ENCODE peak calls at places on chromosome 4, in ten cellular contexts. One of them, this sample, is unnamed.

GRCh38 chr4:36000941-36001557 is 243.3 kb downstream of the ARAP2 start:
- DNase-seq in HFFc6: no peak
- DNase-seq in fibroblast of mammary gland: no peak
- DNase-seq in tibial artery: no peak
- DNase-seq in uterus: no peak
- DNase-seq in AG09319: no peak
- DNase-seq in sigmoid colon: no peak
- DNase-seq in CD4-positive, alpha-beta T cell: no peak
- DNase-seq in CD8-positive, alpha-beta T cell: no peak
- DNase-seq in nephron progenitor cell: no peak
- DNase-seq in this sample: no peak

GRCh38 chr4:27720010-27720766 is 859.5 kb downstream of the STIM2 start:
- DNase-seq in HFFc6: no peak
- DNase-seq in AG09319: no peak
- DNase-seq in CD8-positive, alpha-beta T cell: no peak
- DNase-seq in nephron progenitor cell: no peak
- DNase-seq in CD4-positive, alpha-beta T cell: no peak
- DNase-seq in fibroblast of mammary gland: no peak
- DNase-seq in uterus: no peak
- DNase-seq in sigmoid colon: no peak
- DNase-seq in tibial artery: no peak
- DNase-seq in this sample: no peak

GRCh38 chr4:146510942-146511341 is 10.8 kb downstream of the SLC10A7 start:
- DNase-seq in tibial artery: no peak
- DNase-seq in AG09319: no peak
- DNase-seq in sigmoid colon: no peak
- DNase-seq in nephron progenitor cell: no peak
- DNase-seq in uterus: no peak
- DNase-seq in fibroblast of mammary gland: no peak
- DNase-seq in CD8-positive, alpha-beta T cell: no peak
- DNase-seq in CD4-positive, alpha-beta T cell: no peak
- DNase-seq in HFFc6: no peak
- DNase-seq in this sample: no peak

GRCh38 chr4:124803026-124803425 is 90.5 kb upstream of the ANKRD50 start:
- DNase-seq in tibial artery: no peak
- DNase-seq in AG09319: no peak
- DNase-seq in CD8-positive, alpha-beta T cell: no peak
- DNase-seq in CD4-positive, alpha-beta T cell: no peak
- DNase-seq in fibroblast of mammary gland: no peak
- DNase-seq in nephron progenitor cell: no peak
- DNase-seq in uterus: no peak
- DNase-seq in HFFc6: no peak
- DNase-seq in sigmoid colon: no peak
- DNase-seq in this sample: no peak

GRCh38 chr4:85955614-85956295 is 404.1 kb downstream of the MAPK10 start:
- DNase-seq in CD8-positive, alpha-beta T cell: no peak
- DNase-seq in HFFc6: peak
- DNase-seq in CD4-positive, alpha-beta T cell: no peak
- DNase-seq in tibial artery: no peak
- DNase-seq in nephron progenitor cell: no peak
- DNase-seq in uterus: no peak
- DNase-seq in sigmoid colon: no peak
- DNase-seq in AG09319: no peak
- DNase-seq in fibroblast of mammary gland: no peak
- DNase-seq in this sample: no peak

GRCh38 chr4:178633263-178633662 is 1191.0 kb upstream of the AGA start:
- DNase-seq in nephron progenitor cell: no peak
- DNase-seq in AG09319: no peak
- DNase-seq in sigmoid colon: no peak
- DNase-seq in uterus: no peak
- DNase-seq in CD4-positive, alpha-beta T cell: no peak
- DNase-seq in CD8-positive, alpha-beta T cell: no peak
- DNase-seq in HFFc6: no peak
- DNase-seq in fibroblast of mammary gland: no peak
- DNase-seq in tibial artery: no peak
- DNase-seq in this sample: no peak

GRCh38 chr4:25013756-25014737 is 16.7 kb downstream of the LGI2 start:
- DNase-seq in nephron progenitor cell: peak
- DNase-seq in CD4-positive, alpha-beta T cell: no peak
- DNase-seq in uterus: peak
- DNase-seq in AG09319: no peak
- DNase-seq in fibroblast of mammary gland: peak
- DNase-seq in HFFc6: no peak
- DNase-seq in tibial artery: no peak
- DNase-seq in sigmoid colon: no peak
- DNase-seq in CD8-positive, alpha-beta T cell: no peak
- DNase-seq in this sample: no peak

GRCh38 chr4:153661215-153661822 is 22.8 kb upstream of the TLR2 start:
- DNase-seq in AG09319: no peak
- DNase-seq in uterus: no peak
- DNase-seq in CD4-positive, alpha-beta T cell: no peak
- DNase-seq in sigmoid colon: no peak
- DNase-seq in CD8-positive, alpha-beta T cell: no peak
- DNase-seq in HFFc6: no peak
- DNase-seq in fibroblast of mammary gland: peak
- DNase-seq in tibial artery: no peak
- DNase-seq in nephron progenitor cell: no peak
- DNase-seq in this sample: no peak

GRCh38 chr4:108396900-108397299 is 223.5 kb upstream of the RPL34 start:
- DNase-seq in uterus: no peak
- DNase-seq in nephron progenitor cell: no peak
- DNase-seq in AG09319: no peak
- DNase-seq in sigmoid colon: no peak
- DNase-seq in CD8-positive, alpha-beta T cell: no peak
- DNase-seq in HFFc6: no peak
- DNase-seq in CD4-positive, alpha-beta T cell: no peak
- DNase-seq in tibial artery: no peak
- DNase-seq in fibroblast of mammary gland: no peak
- DNase-seq in this sample: no peak

GRCh38 chr4:102868153-102868781 is 525 bp upstream of the CISD2 start:
- DNase-seq in uterus: peak
- DNase-seq in tibial artery: peak
- DNase-seq in sigmoid colon: peak
- DNase-seq in HFFc6: no peak
- DNase-seq in CD4-positive, alpha-beta T cell: no peak
- DNase-seq in CD8-positive, alpha-beta T cell: peak
- DNase-seq in nephron progenitor cell: peak
- DNase-seq in fibroblast of mammary gland: no peak
- DNase-seq in AG09319: no peak
- DNase-seq in this sample: peak

GRCh38 chr4:73690051-73690744 is 50.2 kb upstream of the CXCL8 start:
- DNase-seq in AG09319: no peak
- DNase-seq in CD4-positive, alpha-beta T cell: no peak
- DNase-seq in HFFc6: peak
- DNase-seq in fibroblast of mammary gland: peak
- DNase-seq in CD8-positive, alpha-beta T cell: no peak
- DNase-seq in nephron progenitor cell: no peak
- DNase-seq in sigmoid colon: no peak
- DNase-seq in uterus: no peak
- DNase-seq in tibial artery: no peak
- DNase-seq in this sample: no peak

GRCh38 chr4:184383497-184384055 is 90.8 kb downstream of the IRF2 start:
- DNase-seq in tibial artery: peak
- DNase-seq in HFFc6: peak
- DNase-seq in nephron progenitor cell: no peak
- DNase-seq in fibroblast of mammary gland: peak
- DNase-seq in CD8-positive, alpha-beta T cell: no peak
- DNase-seq in CD4-positive, alpha-beta T cell: no peak
- DNase-seq in uterus: peak
- DNase-seq in sigmoid colon: peak
- DNase-seq in AG09319: peak
- DNase-seq in this sample: peak

GRCh38 chr4:100826067-100826466 is 308.2 kb upstream of the EMCN start:
- DNase-seq in fibroblast of mammary gland: no peak
- DNase-seq in tibial artery: no peak
- DNase-seq in sigmoid colon: no peak
- DNase-seq in CD8-positive, alpha-beta T cell: no peak
- DNase-seq in CD4-positive, alpha-beta T cell: no peak
- DNase-seq in nephron progenitor cell: no peak
- DNase-seq in uterus: no peak
- DNase-seq in AG09319: no peak
- DNase-seq in HFFc6: no peak
- DNase-seq in this sample: no peak

GRCh38 chr4:152352645-152353116 is 183.2 kb downstream of the FBXW7 start:
- DNase-seq in CD8-positive, alpha-beta T cell: peak
- DNase-seq in tibial artery: peak
- DNase-seq in sigmoid colon: peak
- DNase-seq in nephron progenitor cell: peak
- DNase-seq in uterus: peak
- DNase-seq in AG09319: peak
- DNase-seq in CD4-positive, alpha-beta T cell: no peak
- DNase-seq in fibroblast of mammary gland: peak
- DNase-seq in HFFc6: peak
- DNase-seq in this sample: no peak

GRCh38 chr4:180160195-180160985 is 2082.8 kb upstream of the TENM3 start:
- DNase-seq in CD4-positive, alpha-beta T cell: no peak
- DNase-seq in nephron progenitor cell: no peak
- DNase-seq in fibroblast of mammary gland: no peak
- DNase-seq in CD8-positive, alpha-beta T cell: no peak
- DNase-seq in uterus: no peak
- DNase-seq in tibial artery: no peak
- DNase-seq in HFFc6: no peak
- DNase-seq in sigmoid colon: no peak
- DNase-seq in AG09319: no peak
- DNase-seq in this sample: no peak

GRCh38 chr4:169010125-169011023 is at the start of gene CBR4:
- DNase-seq in AG09319: peak
- DNase-seq in CD4-positive, alpha-beta T cell: peak
- DNase-seq in sigmoid colon: peak
- DNase-seq in CD8-positive, alpha-beta T cell: peak
- DNase-seq in nephron progenitor cell: peak
- DNase-seq in tibial artery: peak
- DNase-seq in fibroblast of mammary gland: peak
- DNase-seq in uterus: peak
- DNase-seq in HFFc6: peak
- DNase-seq in this sample: peak
- TF ChIP-seq CTCF in AG09319: peak
- TF ChIP-seq CTCF in CD4-positive, alpha-beta T cell: peak
- TF ChIP-seq CTCF in sigmoid colon: peak
- TF ChIP-seq CTCF in CD8-positive, alpha-beta T cell: peak
- TF ChIP-seq CTCF in nephron progenitor cell: peak
- TF ChIP-seq CTCF in tibial artery: peak
- TF ChIP-seq CTCF in fibroblast of mammary gland: peak
- TF ChIP-seq CTCF in uterus: no peak
- TF ChIP-seq CTCF in HFFc6: peak
- TF ChIP-seq CTCF in this sample: no peak

DNA sequence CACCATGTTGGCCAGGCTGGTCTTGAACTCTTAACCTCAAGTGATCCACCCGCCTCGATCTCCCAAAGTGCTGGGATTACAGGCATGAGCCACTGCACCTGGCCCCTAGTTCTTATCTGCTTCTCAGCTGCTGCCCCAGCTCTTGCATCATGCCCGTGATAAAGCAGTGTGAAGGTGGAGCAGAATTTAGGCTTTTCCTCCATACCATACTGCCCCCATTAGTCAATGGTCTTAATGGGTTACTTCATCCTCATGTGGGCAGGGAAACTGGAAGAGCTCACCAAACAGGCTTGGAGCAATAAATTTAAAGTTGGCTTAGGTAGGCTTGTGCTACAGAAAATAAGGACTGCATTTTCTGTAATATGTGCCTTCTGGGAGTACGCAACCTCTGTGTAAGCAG is 636.9 kb upstream of the BOD1L1 start:
- DNase-seq in sigmoid colon: no peak
- DNase-seq in CD4-positive, alpha-beta T cell: no peak
- DNase-seq in tibial artery: no peak
- DNase-seq in uterus: no peak
- DNase-seq in fibroblast of mammary gland: peak
- DNase-seq in nephron progenitor cell: no peak
- DNase-seq in HFFc6: no peak
- DNase-seq in AG09319: no peak
- DNase-seq in CD8-positive, alpha-beta T cell: no peak
- DNase-seq in this sample: peak
- TF ChIP-seq CTCF in sigmoid colon: no peak
- TF ChIP-seq CTCF in CD4-positive, alpha-beta T cell: no peak
- TF ChIP-seq CTCF in tibial artery: no peak
- TF ChIP-seq CTCF in uterus: no peak
- TF ChIP-seq CTCF in fibroblast of mammary gland: no peak
- TF ChIP-seq CTCF in nephron progenitor cell: no peak
- TF ChIP-seq CTCF in HFFc6: no peak
- TF ChIP-seq CTCF in AG09319: no peak
- TF ChIP-seq CTCF in CD8-positive, alpha-beta T cell: no peak
- TF ChIP-seq CTCF in this sample: no peak

GRCh38 chr4:15778191-15778741 is at the start of gene CD38:
- DNase-seq in HFFc6: no peak
- DNase-seq in AG09319: no peak
- DNase-seq in CD8-positive, alpha-beta T cell: peak
- DNase-seq in uterus: no peak
- DNase-seq in tibial artery: peak
- DNase-seq in CD4-positive, alpha-beta T cell: no peak
- DNase-seq in nephron progenitor cell: peak
- DNase-seq in sigmoid colon: peak
- DNase-seq in fibroblast of mammary gland: no peak
- DNase-seq in this sample: peak

GRCh38 chr4:15778742-15779231 is 659 bp downstream of the CD38 start:
- DNase-seq in sigmoid colon: peak
- DNase-seq in CD4-positive, alpha-beta T cell: no peak
- DNase-seq in AG09319: no peak
- DNase-seq in HFFc6: no peak
- DNase-seq in CD8-positive, alpha-beta T cell: peak
- DNase-seq in nephron progenitor cell: peak
- DNase-seq in tibial artery: no peak
- DNase-seq in uterus: no peak
- DNase-seq in fibroblast of mammary gland: no peak
- DNase-seq in this sample: peak

GRCh38 chr4:15779789-15780188 is 1.7 kb downstream of the CD38 start:
- DNase-seq in CD8-positive, alpha-beta T cell: no peak
- DNase-seq in tibial artery: no peak
- DNase-seq in uterus: no peak
- DNase-seq in sigmoid colon: no peak
- DNase-seq in CD4-positive, alpha-beta T cell: no peak
- DNase-seq in nephron progenitor cell: no peak
- DNase-seq in HFFc6: no peak
- DNase-seq in fibroblast of mammary gland: no peak
- DNase-seq in AG09319: no peak
- DNase-seq in this sample: no peak

GRCh38 chr4:15777697-15778096 is 431 bp upstream of the CD38 start:
- DNase-seq in fibroblast of mammary gland: no peak
- DNase-seq in tibial artery: no peak
- DNase-seq in HFFc6: no peak
- DNase-seq in AG09319: no peak
- DNase-seq in uterus: no peak
- DNase-seq in sigmoid colon: no peak
- DNase-seq in CD8-positive, alpha-beta T cell: no peak
- DNase-seq in CD4-positive, alpha-beta T cell: no peak
- DNase-seq in nephron progenitor cell: no peak
- DNase-seq in this sample: no peak

GRCh38 chr4:15779336-15779735 is 1.2 kb downstream of the CD38 start:
- DNase-seq in tibial artery: peak
- DNase-seq in nephron progenitor cell: peak
- DNase-seq in sigmoid colon: peak
- DNase-seq in AG09319: no peak
- DNase-seq in HFFc6: no peak
- DNase-seq in CD8-positive, alpha-beta T cell: no peak
- DNase-seq in fibroblast of mammary gland: peak
- DNase-seq in uterus: peak
- DNase-seq in CD4-positive, alpha-beta T cell: no peak
- DNase-seq in this sample: peak
- TF ChIP-seq CTCF in tibial artery: no peak
- TF ChIP-seq CTCF in nephron progenitor cell: no peak
- TF ChIP-seq CTCF in sigmoid colon: peak
- TF ChIP-seq CTCF in AG09319: peak
- TF ChIP-seq CTCF in HFFc6: no peak
- TF ChIP-seq CTCF in CD8-positive, alpha-beta T cell: no peak
- TF ChIP-seq CTCF in fibroblast of mammary gland: peak
- TF ChIP-seq CTCF in uterus: no peak
- TF ChIP-seq CTCF in CD4-positive, alpha-beta T cell: no peak
- TF ChIP-seq CTCF in this sample: no peak

GRCh38 chr4:113106076-113106475 is 56.6 kb downstream of the ANK2 start:
- DNase-seq in tibial artery: no peak
- DNase-seq in CD4-positive, alpha-beta T cell: no peak
- DNase-seq in HFFc6: peak
- DNase-seq in uterus: no peak
- DNase-seq in nephron progenitor cell: no peak
- DNase-seq in CD8-positive, alpha-beta T cell: no peak
- DNase-seq in sigmoid colon: no peak
- DNase-seq in fibroblast of mammary gland: peak
- DNase-seq in AG09319: peak
- DNase-seq in this sample: no peak
- TF ChIP-seq CTCF in tibial artery: peak
- TF ChIP-seq CTCF in CD4-positive, alpha-beta T cell: no peak
- TF ChIP-seq CTCF in HFFc6: peak
- TF ChIP-seq CTCF in uterus: peak
- TF ChIP-seq CTCF in nephron progenitor cell: peak
- TF ChIP-seq CTCF in CD8-positive, alpha-beta T cell: no peak
- TF ChIP-seq CTCF in sigmoid colon: peak
- TF ChIP-seq CTCF in fibroblast of mammary gland: peak
- TF ChIP-seq CTCF in AG09319: peak
- TF ChIP-seq CTCF in this sample: no peak